ENCODE peak calls at places on chromosomes 3 and 15, in ten cellular contexts. Z, F, N, P, R, C, I, A, O and X are unnamed samples.

GRCh38 chr3:37074178-37074577 is 80.9 kb downstream of the MLH1 start:
- DNase-seq in Z (no peak), F (no peak), N (no peak), P (no peak), R (no peak), C (peak; percentile 70), I (no peak), A (no peak), O (no peak), X (peak; percentile 87)

GRCh38 chr15:52780172-52780980 is 9.8 kb downstream of the ONECUT1 start:
- DNase-seq in Z (peak; percentile 45), F (no peak), N (peak; percentile 57), P (peak; percentile 35), R (peak; percentile 39), C (peak; percentile 54), I (peak; percentile 66), A (peak; percentile 64), O (peak; percentile 77), X (peak; percentile 79)

GRCh38 chr3:125185758-125186245 is 26.7 kb downstream of the SLC12A8 start:
- DNase-seq in Z (no peak), F (no peak), N (no peak), P (no peak), R (no peak), C (no peak), I (no peak), A (no peak), O (no peak), X (no peak)

GRCh38 chr3:66673305-66673704 is 172.5 kb upstream of the LRIG1 start:
- DNase-seq in Z (no peak), F (no peak), N (no peak), P (no peak), R (no peak), C (no peak), I (no peak), A (no peak), O (no peak), X (no peak)

GRCh38 chr3:17638351-17638750 is 104.1 kb downstream of the TBC1D5 start:
- DNase-seq in Z (no peak), F (no peak), N (no peak), P (no peak), R (no peak), C (peak; percentile 37), I (no peak), A (no peak), O (no peak), X (peak; percentile 70)

GRCh38 chr3:134466366-134466765 is 19.4 kb downstream of the ANAPC13 start:
- DNase-seq in Z (no peak), F (no peak), N (no peak), P (no peak), R (no peak), C (no peak), I (no peak), A (no peak), O (no peak), X (no peak)

GRCh38 chr3:194142156-194142910 is 6.4 kb downstream of the HES1 start:
- DNase-seq in Z (no peak), F (peak; percentile 87), N (peak; percentile 92), P (peak; percentile 70), R (no peak), C (peak; percentile 82), I (no peak), A (no peak), O (no peak), X (no peak)

GRCh38 chr15:62103431-62103830 is 36.7 kb downstream of the C2CD4A start:
- DNase-seq in Z (no peak), F (no peak), N (no peak), P (no peak), R (no peak), C (no peak), I (no peak), A (no peak), O (peak; percentile 4), X (no peak)

GRCh38 chr15:82919231-82919886 is 33.2 kb downstream of the HOMER2 start:
- DNase-seq in Z (no peak), F (no peak), N (no peak), P (no peak), R (no peak), C (no peak), I (peak; percentile 91), A (no peak), O (no peak), X (no peak)

GRCh38 chr15:82923744-82924143 is 28.8 kb downstream of the HOMER2 start:
- DNase-seq in Z (no peak), F (no peak), N (no peak), P (no peak), R (no peak), C (no peak), I (peak; percentile 26), A (no peak), O (no peak), X (no peak)

GRCh38 chr15:82918607-82919230 is 33.8 kb downstream of the HOMER2 start:
- DNase-seq in Z (no peak), F (no peak), N (no peak), P (no peak), R (no peak), C (no peak), I (peak; percentile 21), A (no peak), O (no peak), X (no peak)

GRCh38 chr15:82922737-82923136 is 29.8 kb downstream of the HOMER2 start:
- DNase-seq in Z (no peak), F (no peak), N (no peak), P (no peak), R (no peak), C (no peak), I (peak; percentile 20), A (no peak), O (no peak), X (no peak)

DNA sequence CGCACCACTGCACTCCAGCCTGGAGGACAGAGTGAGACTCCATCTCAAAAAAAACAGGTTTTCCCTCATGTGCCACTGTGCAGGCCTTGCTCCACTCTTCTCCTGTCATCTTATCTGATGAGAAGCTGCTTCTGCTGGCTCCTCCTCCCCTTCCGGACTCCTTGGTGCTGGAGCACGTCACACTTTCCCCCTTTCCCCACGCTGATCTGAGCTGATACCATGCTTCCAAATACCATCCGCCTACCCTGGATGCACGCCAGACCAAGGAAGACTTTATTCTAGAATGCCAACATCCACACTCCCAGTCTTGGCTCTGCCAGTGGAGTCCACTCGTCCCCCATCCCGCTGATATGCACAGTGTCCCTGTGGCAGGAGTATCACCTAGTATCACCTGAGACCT is 31.3 kb downstream of the HOMER2 start:
- DNase-seq in Z (no peak), F (no peak), N (no peak), P (no peak), R (no peak), C (no peak), I (peak; percentile 59), A (no peak), O (no peak), X (no peak)
- H3K4me1 ChIP-seq in Z (no peaks in the 10 kb centered on the region), F (no peaks in the 10 kb centered on the region), N (no peaks in the 10 kb centered on the region), P (no peaks in the 10 kb centered on the region), R (no peaks in the 10 kb centered on the region), C (no peaks in the 10 kb centered on the region), I (peaks cover 60% of the 10 kb centered on the region), A (no peaks in the 10 kb centered on the region), O (no peaks in the 10 kb centered on the region), X (no peaks in the 10 kb centered on the region)

GRCh38 chr3:170808041-170808440 is 62.0 kb downstream of the RPL22L1 start:
- DNase-seq in Z (no peak), F (no peak), N (peak; percentile 16), P (no peak), R (no peak), C (no peak), I (no peak), A (no peak), O (no peak), X (no peak)
- H3K4me1 ChIP-seq in Z (no peaks in the 10 kb centered on the region), F (peaks cover 4% of the 10 kb centered on the region), N (peaks cover 49% of the 10 kb centered on the region), P (no peaks in the 10 kb centered on the region), R (no peaks in the 10 kb centered on the region), C (peaks cover 4% of the 10 kb centered on the region), I (peaks cover 7% of the 10 kb centered on the region), A (peaks cover 6% of the 10 kb centered on the region), O (peaks cover 17% of the 10 kb centered on the region), X (peaks cover 31% of the 10 kb centered on the region)

DNA sequence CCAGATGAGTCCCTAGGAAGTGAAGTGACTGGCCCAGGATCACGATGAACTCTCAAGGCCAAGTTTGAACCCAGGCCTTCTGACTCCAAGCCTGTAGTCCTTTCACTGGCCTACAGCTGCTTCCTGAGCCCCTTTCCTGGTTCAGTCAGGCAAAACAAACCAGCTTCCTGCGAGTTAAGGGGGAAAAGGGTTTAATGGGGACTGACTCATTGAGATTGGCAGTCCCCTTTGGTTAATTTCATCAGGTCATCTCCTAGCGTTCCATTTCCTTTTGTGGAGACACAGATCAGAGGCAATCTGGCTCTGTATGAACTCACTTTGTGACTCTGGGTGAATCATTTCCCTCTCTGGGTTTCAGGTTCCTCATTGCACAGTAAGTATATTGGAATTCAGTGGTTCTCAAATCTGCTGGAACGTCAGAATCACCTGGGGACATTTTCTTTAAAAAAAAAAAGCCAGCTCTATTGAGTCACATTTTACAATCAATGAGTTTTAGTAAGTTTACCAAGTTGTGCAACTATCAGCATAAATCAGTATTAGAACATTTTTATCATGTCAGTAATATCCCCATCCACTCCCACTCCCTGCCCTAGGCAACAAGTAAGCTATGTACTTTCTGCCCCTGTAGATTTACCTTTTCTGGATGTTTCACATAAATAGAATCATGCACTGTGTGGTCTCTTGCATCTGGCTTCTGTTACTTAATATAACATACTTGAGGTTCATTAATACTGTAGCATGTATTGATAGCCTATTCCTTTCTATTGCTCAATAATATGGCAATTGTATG is 180.2 kb downstream of the THSD4 start:
- DNase-seq in Z (no peak), F (no peak), N (peak; percentile 99), P (peak; percentile 33), R (no peak), C (peak; percentile 96), I (no peak), A (peak; percentile 97), O (no peak), X (peak; percentile 92)
- H3K4me1 ChIP-seq in Z (peaks cover 14% of the 10 kb centered on the region), F (peaks cover 6% of the 10 kb centered on the region), N (peaks cover 35% of the 10 kb centered on the region), P (peaks cover 8% of the 10 kb centered on the region), R (no peaks in the 10 kb centered on the region), C (peaks cover 10% of the 10 kb centered on the region), I (peaks cover 12% of the 10 kb centered on the region), A (peaks cover 74% of the 10 kb centered on the region), O (no peaks in the 10 kb centered on the region), X (peaks cover 19% of the 10 kb centered on the region)

GRCh38 chr15:63238181-63238580 is 39.2 kb upstream of the APH1B start:
- DNase-seq in Z (no peak), F (no peak), N (no peak), P (no peak), R (no peak), C (no peak), I (no peak), A (no peak), O (no peak), X (no peak)

GRCh38 chr15:63241316-63241715 is 36.1 kb upstream of the APH1B start:
- DNase-seq in Z (no peak), F (no peak), N (no peak), P (no peak), R (no peak), C (no peak), I (no peak), A (no peak), O (no peak), X (no peak)

GRCh38 chr15:63240136-63240535 is 37.3 kb upstream of the APH1B start:
- DNase-seq in Z (no peak), F (no peak), N (no peak), P (no peak), R (no peak), C (no peak), I (no peak), A (no peak), O (no peak), X (no peak)

GRCh38 chr15:63236272-63236671 is 41.1 kb upstream of the APH1B start:
- DNase-seq in Z (no peak), F (no peak), N (peak; percentile 67), P (no peak), R (no peak), C (no peak), I (no peak), A (no peak), O (no peak), X (no peak)

DNA sequence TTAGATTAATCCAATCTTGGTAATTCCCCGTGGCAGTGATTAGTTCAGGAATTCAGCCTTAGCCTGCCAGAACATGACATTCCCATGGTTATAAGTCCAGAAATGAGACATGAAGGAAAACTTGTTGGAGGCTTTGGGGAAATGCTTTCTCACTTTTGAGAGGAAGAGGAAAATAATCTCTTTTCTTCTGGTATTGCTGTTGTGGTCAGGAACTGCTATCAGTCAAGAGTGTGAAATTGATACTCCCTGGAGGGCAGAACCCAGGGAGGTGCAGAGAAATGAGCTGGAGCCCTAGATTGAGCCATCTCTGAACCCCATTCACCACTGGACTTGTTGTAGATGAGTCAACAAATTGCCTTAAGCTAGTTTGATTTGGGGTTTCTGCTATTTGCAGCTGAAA is 38.6 kb upstream of the APH1B start:
- DNase-seq in Z (no peak), F (no peak), N (no peak), P (no peak), R (peak; percentile 50), C (peak; percentile 49), I (no peak), A (no peak), O (no peak), X (peak; percentile 75)
- H3K4me1 ChIP-seq in Z (peaks cover 34% of the 10 kb centered on the region), F (peaks cover 21% of the 10 kb centered on the region), N (peaks cover 32% of the 10 kb centered on the region), P (no peaks in the 10 kb centered on the region), R (peaks cover 18% of the 10 kb centered on the region), C (peaks cover 14% of the 10 kb centered on the region), I (peaks cover 57% of the 10 kb centered on the region), A (peaks cover 34% of the 10 kb centered on the region), O (no peaks in the 10 kb centered on the region), X (peaks cover 60% of the 10 kb centered on the region)